ENCODE peak calls at places on chromosomes 3 and 15, in nine cellular contexts. O is adrenal gland, Y is right lobe of liver, B is Peyer's patch, S is ovary, C is breast epithelium, R is testis, N is sigmoid colon, P is upper lobe of left lung. U is an unnamed sample.

GRCh38 chr15:25092661-25093060 is 137.9 kb downstream of the SNRPN start:
- DNase-seq in Y (no peak), N (no peak), C (no peak), O (no peak), S (no peak), P (no peak), B (no peak), R (no peak), U (no peak)

GRCh38 chr15:61099030-61099800 is 129.9 kb downstream of the RORA start:
- DNase-seq in B (no peak), P (no peak), N (no peak), R (no peak), Y (no peak), C (no peak), S (no peak), O (no peak), U (no peak)

GRCh38 chr15:31316135-31316795 is 10.4 kb upstream of the KLF13 start:
- DNase-seq in O (no peak), B (peak; percentile 21), C (no peak), S (no peak), R (no peak), N (no peak), Y (no peak), P (no peak), U (no peak)

GRCh38 chr3:81490541-81491288 is 270.7 kb downstream of the GBE1 start:
- DNase-seq in Y (peak; percentile 49), C (peak; percentile 48), B (peak; percentile 48), N (peak; percentile 74), S (peak; percentile 85), R (peak; percentile 98), O (peak; percentile 96), P (no peak), U (peak; percentile 69)

GRCh38 chr15:90819850-90820249 is 48.5 kb upstream of the FURIN start:
- DNase-seq in S (no peak), N (peak; percentile 58), Y (no peak), R (no peak), C (no peak), P (no peak), O (no peak), B (no peak), U (no peak)

GRCh38 chr3:196440041-196440537 is 7.9 kb upstream of the UBXN7 start:
- DNase-seq in S (no peak), N (no peak), C (no peak), O (no peak), R (no peak), P (no peak), B (no peak), Y (no peak), U (no peak)

GRCh38 chr3:9198805-9199386 is 50.5 kb downstream of the SRGAP3 start:
- DNase-seq in R (no peak), P (no peak), N (peak; percentile 2), O (no peak), B (no peak), S (no peak), C (no peak), Y (no peak), U (no peak)

GRCh38 chr15:92580021-92580420 is 75.6 kb downstream of the FAM174B start:
- DNase-seq in Y (no peak), C (no peak), N (peak; percentile 54), O (no peak), S (no peak), B (no peak), P (peak; percentile 43), R (peak; percentile 10), U (peak; percentile 4)

GRCh38 chr15:82538961-82539689 is 1.1 kb downstream of the RPS17 start:
- DNase-seq in N (no peak), B (no peak), P (peak; percentile 14), R (no peak), C (no peak), S (no peak), O (no peak), Y (no peak), U (no peak)

GRCh38 chr3:66386925-66387650 is 113.7 kb downstream of the LRIG1 start:
- DNase-seq in Y (no peak), S (no peak), P (no peak), B (no peak), C (no peak), N (no peak), R (no peak), O (no peak), U (no peak)

GRCh38 chr15:75869446-75869845 is 26.2 kb downstream of the UBE2Q2 start:
- DNase-seq in S (no peak), C (no peak), R (no peak), B (no peak), O (no peak), Y (no peak), P (no peak), N (no peak), U (no peak)

GRCh38 chr3:54954516-54954915 is 26.7 kb upstream of the LRTM1 start:
- DNase-seq in P (no peak), B (no peak), C (no peak), R (no peak), N (no peak), S (no peak), Y (no peak), O (no peak), U (no peak)

GRCh38 chr3:172140499-172141391 is 101.4 kb downstream of the FNDC3B start:
- DNase-seq in N (peak; percentile 78), B (peak; percentile 63), R (no peak), P (no peak), O (peak; percentile 73), S (no peak), Y (peak; percentile 78), C (peak; percentile 59), U (peak; percentile 48)

GRCh38 chr3:172137287-172138030 is 98.1 kb downstream of the FNDC3B start:
- DNase-seq in P (no peak), C (no peak), B (no peak), O (no peak), Y (no peak), S (no peak), N (no peak), R (no peak), U (no peak)

GRCh38 chr3:172138031-172138538 is 98.7 kb downstream of the FNDC3B start:
- DNase-seq in O (no peak), N (no peak), Y (no peak), S (no peak), P (no peak), C (no peak), R (no peak), B (no peak), U (no peak)

GRCh38 chr3:172139528-172140276 is 100.3 kb downstream of the FNDC3B start:
- DNase-seq in S (no peak), B (no peak), Y (no peak), O (no peak), N (no peak), C (no peak), R (no peak), P (no peak), U (no peak)

GRCh38 chr3:172138792-172139507 is 99.6 kb downstream of the FNDC3B start:
- DNase-seq in B (no peak), R (peak; percentile 49), P (no peak), S (no peak), O (peak; percentile 86), N (peak; percentile 79), C (peak; percentile 54), Y (no peak), U (no peak)
- TF ChIP-seq POLR2A in B (no peak), R (no peak), P (no peak), S (no peak), O (no peak), N (no peak), C (no peak), Y (peak; percentile 17), U (no peak)

GRCh38 chr3:41898631-41899030 is 63.3 kb downstream of the ULK4 start:
- DNase-seq in B (no peak), C (no peak), O (no peak), P (no peak), Y (no peak), S (no peak), N (no peak), R (no peak), U (no peak)

GRCh38 chr3:41888368-41889076 is 73.4 kb downstream of the ULK4 start:
- DNase-seq in O (no peak), N (no peak), S (no peak), C (no peak), Y (no peak), P (no peak), R (no peak), B (no peak), U (no peak)

GRCh38 chr3:41893977-41894376 is 67.9 kb downstream of the ULK4 start:
- DNase-seq in Y (no peak), R (peak; percentile 28), O (no peak), S (no peak), N (no peak), C (no peak), P (no peak), B (no peak), U (no peak)
- H3K27me3 ChIP-seq in Y (no peaks in the 10 kb centered on the region), R (no peaks in the 10 kb centered on the region), O (no peaks in the 10 kb centered on the region), S (no peaks in the 10 kb centered on the region), N (no peaks in the 10 kb centered on the region), C (no peaks in the 10 kb centered on the region), P (no peaks in the 10 kb centered on the region), B (no peaks in the 10 kb centered on the region), U (no peaks in the 10 kb centered on the region)

DNA sequence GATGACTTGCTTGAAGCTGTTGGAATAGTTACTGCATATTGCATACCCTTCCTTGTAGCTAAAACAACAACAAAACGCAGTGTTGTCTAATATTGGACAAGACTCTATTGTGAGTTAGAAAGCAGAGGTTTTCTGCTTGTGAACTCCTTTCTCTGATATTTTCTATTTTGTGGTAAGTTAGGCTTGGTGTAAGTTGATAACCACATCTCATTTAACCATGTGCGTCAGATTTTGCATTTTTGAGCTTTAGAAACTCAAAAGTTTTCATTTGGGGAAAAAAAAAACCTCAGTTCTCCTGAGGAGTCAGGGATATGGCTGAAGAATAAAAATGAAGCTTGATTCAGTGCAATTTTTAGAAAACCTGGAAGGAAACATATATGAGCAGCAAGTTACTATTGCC is 1.5 kb downstream of the ARIH1 start:
- DNase-seq in C (no peak), R (no peak), N (no peak), P (no peak), O (no peak), Y (no peak), S (no peak), B (no peak), U (no peak)
- H3K4me1 ChIP-seq in C (peaks cover 6% of the 10 kb centered on the region), R (peaks cover 26% of the 10 kb centered on the region), N (no peaks in the 10 kb centered on the region), P (peaks cover 62% of the 10 kb centered on the region), O (peaks cover 50% of the 10 kb centered on the region), Y (no peaks in the 10 kb centered on the region), S (peaks cover 13% of the 10 kb centered on the region), B (peaks cover 17% of the 10 kb centered on the region), U (peaks cover 50% of the 10 kb centered on the region)

DNA sequence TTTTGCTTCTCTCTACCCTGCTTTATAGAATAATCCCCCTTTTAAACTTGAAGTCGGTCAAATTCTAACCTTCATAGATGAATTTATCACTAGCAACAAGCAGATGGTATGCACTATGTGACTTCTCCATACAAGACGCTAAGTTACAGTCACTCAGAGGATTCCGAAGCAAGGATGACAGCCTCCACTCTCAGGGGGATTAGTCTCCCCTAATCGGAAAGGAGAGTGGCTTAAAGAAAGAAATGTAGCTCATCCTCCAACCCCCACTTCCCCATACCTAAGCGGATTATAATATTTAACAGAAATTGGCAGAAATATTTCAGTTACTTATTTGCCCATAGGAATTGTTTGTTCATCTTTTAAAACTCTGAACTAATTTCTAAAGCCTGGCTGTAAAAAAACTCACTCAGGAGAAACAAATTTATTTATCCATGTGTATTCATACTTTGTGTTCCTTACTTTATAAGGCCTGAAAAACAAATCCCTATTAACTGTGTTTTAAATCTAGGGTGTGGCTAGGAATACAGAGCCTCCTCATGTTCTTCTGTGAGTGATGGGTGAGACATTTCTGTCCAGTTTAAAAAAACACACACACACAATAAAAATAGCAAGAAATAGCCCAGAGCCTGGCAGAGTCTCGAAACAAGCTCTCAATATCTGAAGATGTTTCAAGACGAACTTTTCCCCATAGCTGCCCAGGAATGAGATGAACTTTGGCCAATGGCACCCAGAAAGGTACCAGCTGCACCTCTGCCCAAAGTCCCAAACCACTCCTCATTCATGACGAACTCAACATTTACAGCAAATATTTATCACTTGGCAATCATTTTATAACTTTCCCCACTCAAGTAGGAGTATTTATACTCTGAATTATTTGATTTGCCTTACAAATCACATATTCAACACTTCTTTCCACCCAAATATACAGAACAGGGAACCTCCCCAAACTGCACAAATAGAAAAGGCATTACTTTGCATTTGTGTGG is 18.6 kb downstream of the SIAH2 start:
- DNase-seq in N (no peak), S (no peak), R (no peak), O (no peak), C (no peak), P (no peak), B (no peak), Y (no peak), U (no peak)
- TF ChIP-seq POLR2A in N (no peak), S (no peak), R (no peak), O (no peak), C (no peak), P (no peak), B (no peak), Y (no peak), U (no peak)

U was measured in heart left ventricle.